ENCODE peak calls at places on chromosomes 12 and 14, in eight cellular contexts. K is progenitor cell of endocrine pancreas, B is HTR-8/SVneo, L is GM13977, H is neuronal stem cell, Q is nephron progenitor cell, I is T-helper 17 cell, C is lower leg skin. G is an unnamed sample.

GRCh38 chr14:102363182-102363952 is 626 bp downstream of the TECPR2 start:
- DNase-seq in K (no peak), B (peak; percentile 53), L (no peak), H (peak; percentile 2), Q (no peak), I (peak; percentile 12), C (peak; percentile 89), G (peak; percentile 31)

GRCh38 chr12:127785936-127786335 is 481.0 kb upstream of the TMEM132C start:
- DNase-seq in K (no peak), B (no peak), L (no peak), H (no peak), Q (no peak), I (no peak), C (no peak), G (no peak)

GRCh38 chr12:103640410-103640809 is 53.3 kb downstream of the STAB2 start:
- DNase-seq in K (no peak), B (no peak), L (no peak), H (no peak), Q (no peak), I (no peak), C (no peak), G (no peak)

GRCh38 chr12:54592316-54592715 is 3.9 kb upstream of the PPP1R1A start:
- DNase-seq in K (no peak), B (no peak), L (no peak), H (no peak), Q (peak; percentile 34), I (no peak), C (no peak), G (no peak)

GRCh38 chr14:31992051-31992450 is 85.1 kb upstream of the ARHGAP5 start:
- DNase-seq in K (no peak), B (peak; percentile 45), L (no peak), H (no peak), Q (no peak), I (no peak), C (no peak), G (no peak)

GRCh38 chr12:102478416-102479098 is 1.8 kb downstream of the IGF1 start:
- DNase-seq in K (peak; percentile 8), B (no peak), L (peak; percentile 27), H (peak; percentile 20), Q (no peak), I (no peak), C (no peak), G (peak; percentile 17)

GRCh38 chr12:76706099-76706498 is 57.8 kb upstream of the ZDHHC17 start:
- DNase-seq in K (no peak), B (no peak), L (no peak), H (no peak), Q (no peak), I (no peak), C (no peak), G (no peak)

GRCh38 chr12:58420496-58420895 is 479.1 kb downstream of the ATP23 start:
- DNase-seq in K (no peak), B (no peak), L (no peak), H (no peak), Q (no peak), I (no peak), C (no peak), G (no peak)

GRCh38 chr14:100903672-100904185 is at the start of gene RTL1:
- DNase-seq in K (no peak), B (no peak), L (peak; percentile 7), H (no peak), Q (no peak), I (no peak), C (no peak), G (no peak)

GRCh38 chr14:38442208-38442607 is 186.3 kb upstream of the CLEC14A start:
- DNase-seq in K (no peak), B (no peak), L (no peak), H (no peak), Q (no peak), I (no peak), C (no peak), G (no peak)

GRCh38 chr12:59596232-59597143 is 659 bp downstream of the SLC16A7 start:
- DNase-seq in K (peak; percentile 52), B (peak; percentile 36), L (peak; percentile 56), H (peak; percentile 73), Q (peak; percentile 58), I (peak; percentile 70), C (peak; percentile 97), G (peak; percentile 73)

GRCh38 chr12:13390381-13390856 is 193.9 kb downstream of the EMP1 start:
- DNase-seq in K (peak; percentile 8), B (peak; percentile 47), L (no peak), H (no peak), Q (no peak), I (no peak), C (peak; percentile 93), G (no peak)

GRCh38 chr12:15853877-15854276 is 28.3 kb upstream of the STRAP start:
- DNase-seq in K (no peak), B (no peak), L (no peak), H (no peak), Q (no peak), I (no peak), C (no peak), G (no peak)

GRCh38 chr14:94685166-94685581 is 73.0 kb downstream of the SERPINA3 start:
- DNase-seq in K (no peak), B (no peak), L (no peak), H (no peak), Q (no peak), I (no peak), C (peak; percentile 75), G (no peak)

GRCh38 chr12:29054790-29055663 is 94.1 kb upstream of the FAR2 start:
- DNase-seq in K (no peak), B (no peak), L (no peak), H (no peak), Q (no peak), I (no peak), C (no peak), G (no peak)

GRCh38 chr12:27620121-27620520 is 76.1 kb upstream of the REP15 start:
- DNase-seq in K (no peak), B (no peak), L (no peak), H (no peak), Q (no peak), I (no peak), C (no peak), G (no peak)

GRCh38 chr12:115872919-115873357 is 404.6 kb downstream of the MED13L start:
- DNase-seq in K (peak; percentile 44), B (no peak), L (no peak), H (no peak), Q (no peak), I (no peak), C (no peak), G (peak; percentile 42)

GRCh38 chr14:99320621-99321235 is 48.7 kb upstream of the BCL11B start:
- DNase-seq in K (no peak), B (no peak), L (peak; percentile 13), H (no peak), Q (no peak), I (no peak), C (peak; percentile 70), G (no peak)

GRCh38 chr12:65490193-65490592 is 211.7 kb downstream of the MSRB3 start:
- DNase-seq in K (no peak), B (no peak), L (no peak), H (no peak), Q (no peak), I (no peak), C (no peak), G (no peak)

GRCh38 chr14:74572829-74573360 is 39.1 kb downstream of the LTBP2 start:
- DNase-seq in K (no peak), B (no peak), L (no peak), H (no peak), Q (no peak), I (no peak), C (no peak), G (no peak)

GRCh38 chr12:92340441-92341332 is 195.0 kb upstream of the BTG1 start:
- DNase-seq in K (no peak), B (no peak), L (no peak), H (no peak), Q (no peak), I (no peak), C (no peak), G (no peak)

GRCh38 chr12:132319359-132319950 is 9.9 kb downstream of the GALNT9 start:
- DNase-seq in K (no peak), B (no peak), L (no peak), H (no peak), Q (peak; percentile 25), I (no peak), C (no peak), G (no peak)

GRCh38 chr14:92586001-92586947 is 72.7 kb downstream of the RIN3 start:
- DNase-seq in K (no peak), B (peak; percentile 31), L (no peak), H (no peak), Q (no peak), I (no peak), C (no peak), G (no peak)

GRCh38 chr12:107398101-107398500 is 287.5 kb upstream of the PWP1 start:
- DNase-seq in K (no peak), B (no peak), L (no peak), H (no peak), Q (no peak), I (no peak), C (no peak), G (peak; percentile 14)

GRCh38 chr12:50174971-50175715 is 8.0 kb upstream of the CERS5 start:
- DNase-seq in K (no peak), B (no peak), L (peak; percentile 36), H (peak; percentile 70), Q (peak; percentile 35), I (no peak), C (peak; percentile 34), G (no peak)